ENCODE peak calls at places on chromosomes 13 and 19, in eight cellular contexts. One of them, this sample, is unnamed.
A peak's percentile ranks its signal among the peaks of the same experiment; 100 is the strongest.

GRCh38 chr13:40440990-40441820 is 225.2 kb downstream of the FOXO1 start:
- DNase-seq in ELF-1: no peak
- DNase-seq in GM06990: no peak
- DNase-seq in NCI-H2107: no peak
- DNase-seq in NCI-H1417 treated with DMSO at 0.1 percent for 48 hours: no peak
- DNase-seq in psoas muscle: peak; percentile 86
- DNase-seq in activated CD4-positive, alpha-beta memory T cell treated with anti-CD3 and anti-CD28 coated beads, Interleukin-2, amount 10 ng/mL, durations not matched to agents 7 days and 5 days: no peak
- DNase-seq in WERI-Rb-1: peak; percentile 18
- DNase-seq in this sample: no peak

GRCh38 chr13:110913322-110913721 is 1.5 kb downstream of the ANKRD10 start:
- DNase-seq in GM06990: no peak
- DNase-seq in NCI-H2107: no peak
- DNase-seq in ELF-1: peak; percentile 19
- DNase-seq in NCI-H1417 treated with DMSO at 0.1 percent for 48 hours: no peak
- DNase-seq in activated CD4-positive, alpha-beta memory T cell treated with anti-CD3 and anti-CD28 coated beads, Interleukin-2, amount 10 ng/mL, durations not matched to agents 7 days and 5 days: peak; percentile 28
- DNase-seq in WERI-Rb-1: no peak
- DNase-seq in psoas muscle: no peak
- DNase-seq in this sample: peak; percentile 56

GRCh38 chr19:38409631-38410133 is 6.8 kb downstream of the FAM98C start:
- DNase-seq in NCI-H1417 treated with DMSO at 0.1 percent for 48 hours: no peak
- DNase-seq in GM06990: no peak
- DNase-seq in NCI-H2107: no peak
- DNase-seq in WERI-Rb-1: no peak
- DNase-seq in ELF-1: no peak
- DNase-seq in activated CD4-positive, alpha-beta memory T cell treated with anti-CD3 and anti-CD28 coated beads, Interleukin-2, amount 10 ng/mL, durations not matched to agents 7 days and 5 days: no peak
- DNase-seq in psoas muscle: no peak
- DNase-seq in this sample: no peak

GRCh38 chr13:62293081-62293480 is 877.4 kb upstream of the PCDH20 start:
- DNase-seq in psoas muscle: no peak
- DNase-seq in NCI-H1417 treated with DMSO at 0.1 percent for 48 hours: no peak
- DNase-seq in NCI-H2107: no peak
- DNase-seq in ELF-1: no peak
- DNase-seq in GM06990: no peak
- DNase-seq in WERI-Rb-1: no peak
- DNase-seq in activated CD4-positive, alpha-beta memory T cell treated with anti-CD3 and anti-CD28 coated beads, Interleukin-2, amount 10 ng/mL, durations not matched to agents 7 days and 5 days: no peak
- DNase-seq in this sample: no peak

GRCh38 chr13:59715591-59715990 is 448.1 kb downstream of the DIAPH3 start:
- DNase-seq in NCI-H2107: no peak
- DNase-seq in WERI-Rb-1: no peak
- DNase-seq in psoas muscle: no peak
- DNase-seq in GM06990: no peak
- DNase-seq in NCI-H1417 treated with DMSO at 0.1 percent for 48 hours: no peak
- DNase-seq in activated CD4-positive, alpha-beta memory T cell treated with anti-CD3 and anti-CD28 coated beads, Interleukin-2, amount 10 ng/mL, durations not matched to agents 7 days and 5 days: no peak
- DNase-seq in ELF-1: no peak
- DNase-seq in this sample: no peak

GRCh38 chr13:85497652-85498051 is 301.6 kb downstream of the SLITRK6 start:
- DNase-seq in activated CD4-positive, alpha-beta memory T cell treated with anti-CD3 and anti-CD28 coated beads, Interleukin-2, amount 10 ng/mL, durations not matched to agents 7 days and 5 days: no peak
- DNase-seq in GM06990: no peak
- DNase-seq in NCI-H1417 treated with DMSO at 0.1 percent for 48 hours: no peak
- DNase-seq in ELF-1: no peak
- DNase-seq in NCI-H2107: no peak
- DNase-seq in WERI-Rb-1: no peak
- DNase-seq in psoas muscle: no peak
- DNase-seq in this sample: no peak

GRCh38 chr13:51125495-51126226 is 14.6 kb upstream of the C13orf42 start:
- DNase-seq in WERI-Rb-1: peak; percentile 42
- DNase-seq in activated CD4-positive, alpha-beta memory T cell treated with anti-CD3 and anti-CD28 coated beads, Interleukin-2, amount 10 ng/mL, durations not matched to agents 7 days and 5 days: peak; percentile 60
- DNase-seq in ELF-1: peak; percentile 53
- DNase-seq in psoas muscle: peak; percentile 29
- DNase-seq in GM06990: peak; percentile 17
- DNase-seq in NCI-H1417 treated with DMSO at 0.1 percent for 48 hours: peak; percentile 57
- DNase-seq in NCI-H2107: peak; percentile 24
- DNase-seq in this sample: peak; percentile 31

GRCh38 chr13:109428146-109428545 is 358.2 kb downstream of the IRS2 start:
- DNase-seq in ELF-1: no peak
- DNase-seq in NCI-H2107: no peak
- DNase-seq in GM06990: no peak
- DNase-seq in psoas muscle: no peak
- DNase-seq in activated CD4-positive, alpha-beta memory T cell treated with anti-CD3 and anti-CD28 coated beads, Interleukin-2, amount 10 ng/mL, durations not matched to agents 7 days and 5 days: no peak
- DNase-seq in WERI-Rb-1: no peak
- DNase-seq in NCI-H1417 treated with DMSO at 0.1 percent for 48 hours: no peak
- DNase-seq in this sample: no peak

GRCh38 chr13:50670272-50670671 is 173.2 kb downstream of the DLEU7 start:
- DNase-seq in NCI-H2107: no peak
- DNase-seq in NCI-H1417 treated with DMSO at 0.1 percent for 48 hours: no peak
- DNase-seq in WERI-Rb-1: no peak
- DNase-seq in GM06990: no peak
- DNase-seq in activated CD4-positive, alpha-beta memory T cell treated with anti-CD3 and anti-CD28 coated beads, Interleukin-2, amount 10 ng/mL, durations not matched to agents 7 days and 5 days: no peak
- DNase-seq in psoas muscle: no peak
- DNase-seq in ELF-1: no peak
- DNase-seq in this sample: no peak

GRCh38 chr13:105272660-105273631 is 1262.5 kb downstream of the EFNB2 start:
- DNase-seq in WERI-Rb-1: no peak
- DNase-seq in GM06990: no peak
- DNase-seq in ELF-1: peak; percentile 66
- DNase-seq in psoas muscle: no peak
- DNase-seq in activated CD4-positive, alpha-beta memory T cell treated with anti-CD3 and anti-CD28 coated beads, Interleukin-2, amount 10 ng/mL, durations not matched to agents 7 days and 5 days: no peak
- DNase-seq in NCI-H2107: no peak
- DNase-seq in NCI-H1417 treated with DMSO at 0.1 percent for 48 hours: no peak
- DNase-seq in this sample: peak; percentile 51

GRCh38 chr13:51981355-51981754 is 29.9 kb downstream of the ATP7B start:
- DNase-seq in GM06990: no peak
- DNase-seq in ELF-1: peak; percentile 52
- DNase-seq in NCI-H2107: no peak
- DNase-seq in NCI-H1417 treated with DMSO at 0.1 percent for 48 hours: no peak
- DNase-seq in psoas muscle: no peak
- DNase-seq in WERI-Rb-1: no peak
- DNase-seq in activated CD4-positive, alpha-beta memory T cell treated with anti-CD3 and anti-CD28 coated beads, Interleukin-2, amount 10 ng/mL, durations not matched to agents 7 days and 5 days: no peak
- DNase-seq in this sample: no peak

GRCh38 chr19:18392417-18392816 is 5.0 kb downstream of the LRRC25 start:
- DNase-seq in psoas muscle: no peak
- DNase-seq in NCI-H1417 treated with DMSO at 0.1 percent for 48 hours: no peak
- DNase-seq in NCI-H2107: no peak
- DNase-seq in GM06990: no peak
- DNase-seq in activated CD4-positive, alpha-beta memory T cell treated with anti-CD3 and anti-CD28 coated beads, Interleukin-2, amount 10 ng/mL, durations not matched to agents 7 days and 5 days: no peak
- DNase-seq in ELF-1: no peak
- DNase-seq in WERI-Rb-1: no peak
- DNase-seq in this sample: no peak

GRCh38 chr19:36456831-36457230 is 32.5 kb downstream of the ZNF566 start:
- DNase-seq in ELF-1: no peak
- DNase-seq in NCI-H2107: no peak
- DNase-seq in activated CD4-positive, alpha-beta memory T cell treated with anti-CD3 and anti-CD28 coated beads, Interleukin-2, amount 10 ng/mL, durations not matched to agents 7 days and 5 days: no peak
- DNase-seq in WERI-Rb-1: no peak
- DNase-seq in GM06990: no peak
- DNase-seq in NCI-H1417 treated with DMSO at 0.1 percent for 48 hours: no peak
- DNase-seq in psoas muscle: no peak
- DNase-seq in this sample: no peak

GRCh38 chr19:14363203-14364097 is 17.8 kb upstream of the ADGRE5 start:
- DNase-seq in psoas muscle: peak; percentile 78
- DNase-seq in WERI-Rb-1: peak; percentile 96
- DNase-seq in NCI-H1417 treated with DMSO at 0.1 percent for 48 hours: no peak
- DNase-seq in GM06990: peak; percentile 66
- DNase-seq in NCI-H2107: no peak
- DNase-seq in ELF-1: peak; percentile 86
- DNase-seq in activated CD4-positive, alpha-beta memory T cell treated with anti-CD3 and anti-CD28 coated beads, Interleukin-2, amount 10 ng/mL, durations not matched to agents 7 days and 5 days: peak; percentile 59
- DNase-seq in this sample: no peak

GRCh38 chr13:66992183-66992582 is 238.0 kb downstream of the PCDH9 start:
- DNase-seq in psoas muscle: no peak
- DNase-seq in NCI-H2107: no peak
- DNase-seq in NCI-H1417 treated with DMSO at 0.1 percent for 48 hours: no peak
- DNase-seq in activated CD4-positive, alpha-beta memory T cell treated with anti-CD3 and anti-CD28 coated beads, Interleukin-2, amount 10 ng/mL, durations not matched to agents 7 days and 5 days: no peak
- DNase-seq in WERI-Rb-1: no peak
- DNase-seq in GM06990: no peak
- DNase-seq in ELF-1: no peak
- DNase-seq in this sample: no peak

GRCh38 chr19:57888107-57888493 is 737 bp downstream of the ZNF814 start:
- DNase-seq in NCI-H1417 treated with DMSO at 0.1 percent for 48 hours: no peak
- DNase-seq in NCI-H2107: no peak
- DNase-seq in ELF-1: no peak
- DNase-seq in activated CD4-positive, alpha-beta memory T cell treated with anti-CD3 and anti-CD28 coated beads, Interleukin-2, amount 10 ng/mL, durations not matched to agents 7 days and 5 days: no peak
- DNase-seq in WERI-Rb-1: no peak
- DNase-seq in psoas muscle: no peak
- DNase-seq in GM06990: no peak
- DNase-seq in this sample: no peak

GRCh38 chr19:13063461-13064091 is 39.1 kb downstream of the LYL1 start:
- DNase-seq in psoas muscle: peak; percentile 69
- DNase-seq in WERI-Rb-1: no peak
- DNase-seq in NCI-H1417 treated with DMSO at 0.1 percent for 48 hours: no peak
- DNase-seq in ELF-1: no peak
- DNase-seq in NCI-H2107: no peak
- DNase-seq in activated CD4-positive, alpha-beta memory T cell treated with anti-CD3 and anti-CD28 coated beads, Interleukin-2, amount 10 ng/mL, durations not matched to agents 7 days and 5 days: no peak
- DNase-seq in GM06990: no peak
- DNase-seq in this sample: no peak

GRCh38 chr19:35468637-35469036 is 20.6 kb downstream of the FFAR2 start:
- DNase-seq in activated CD4-positive, alpha-beta memory T cell treated with anti-CD3 and anti-CD28 coated beads, Interleukin-2, amount 10 ng/mL, durations not matched to agents 7 days and 5 days: peak; percentile 77
- DNase-seq in WERI-Rb-1: peak; percentile 71
- DNase-seq in psoas muscle: no peak
- DNase-seq in ELF-1: peak; percentile 51
- DNase-seq in NCI-H2107: no peak
- DNase-seq in GM06990: peak; percentile 45
- DNase-seq in NCI-H1417 treated with DMSO at 0.1 percent for 48 hours: no peak
- DNase-seq in this sample: peak; percentile 49

GRCh38 chr13:33904431-33904830 is 86.5 kb downstream of the RFC3 start:
- DNase-seq in WERI-Rb-1: peak; percentile 21
- DNase-seq in ELF-1: no peak
- DNase-seq in activated CD4-positive, alpha-beta memory T cell treated with anti-CD3 and anti-CD28 coated beads, Interleukin-2, amount 10 ng/mL, durations not matched to agents 7 days and 5 days: no peak
- DNase-seq in NCI-H1417 treated with DMSO at 0.1 percent for 48 hours: no peak
- DNase-seq in NCI-H2107: no peak
- DNase-seq in psoas muscle: no peak
- DNase-seq in GM06990: no peak
- DNase-seq in this sample: no peak

This sample was measured in DND-41.